ENCODE peak calls at places on chromosomes 7 and 10, in six cellular contexts. One of them, this sample, is unnamed.

GRCh38 chr7:141381794-141382453 is 169.3 kb upstream of the AGK start:
- DNase-seq in CD14-positive monocyte: no peak
- DNase-seq in left ventricle myocardium inferior: no peak
- DNase-seq in H9: no peak
- DNase-seq in AG09309: no peak
- DNase-seq in gastrocnemius medialis: no peak
- DNase-seq in this sample: no peak

GRCh38 chr7:12939694-12940093 is 252.3 kb downstream of the ARL4A start:
- DNase-seq in CD14-positive monocyte: no peak
- DNase-seq in left ventricle myocardium inferior: no peak
- DNase-seq in H9: no peak
- DNase-seq in AG09309: no peak
- DNase-seq in gastrocnemius medialis: no peak
- DNase-seq in this sample: no peak

GRCh38 chr10:47027108-47027811 is 116.0 kb downstream of the PTPN20 start:
- DNase-seq in CD14-positive monocyte: no peak
- DNase-seq in left ventricle myocardium inferior: no peak
- DNase-seq in H9: peak; percentile 15
- DNase-seq in AG09309: no peak
- DNase-seq in gastrocnemius medialis: no peak
- DNase-seq in this sample: peak; percentile 82

GRCh38 chr10:43375401-43376020 is 4.1 kb downstream of the FXYD4 start:
- DNase-seq in CD14-positive monocyte: no peak
- DNase-seq in left ventricle myocardium inferior: no peak
- DNase-seq in H9: no peak
- DNase-seq in AG09309: no peak
- DNase-seq in gastrocnemius medialis: no peak
- DNase-seq in this sample: peak; percentile 77

GRCh38 chr7:156640949-156641485 is 443 bp downstream of the RNF32 start:
- DNase-seq in CD14-positive monocyte: no peak
- DNase-seq in left ventricle myocardium inferior: no peak
- DNase-seq in H9: no peak
- DNase-seq in AG09309: no peak
- DNase-seq in gastrocnemius medialis: no peak
- DNase-seq in this sample: no peak

GRCh38 chr10:68135922-68136718 is 26.8 kb downstream of the MYPN start:
- DNase-seq in CD14-positive monocyte: no peak
- DNase-seq in left ventricle myocardium inferior: no peak
- DNase-seq in H9: no peak
- DNase-seq in AG09309: peak; percentile 78
- DNase-seq in gastrocnemius medialis: peak; percentile 63
- DNase-seq in this sample: no peak

GRCh38 chr7:78587443-78588044 is 789.0 kb downstream of the PHTF2 start:
- DNase-seq in CD14-positive monocyte: no peak
- DNase-seq in left ventricle myocardium inferior: no peak
- DNase-seq in H9: no peak
- DNase-seq in AG09309: no peak
- DNase-seq in gastrocnemius medialis: no peak
- DNase-seq in this sample: no peak

GRCh38 chr10:29586509-29586908 is 48.3 kb downstream of the SVIL start:
- DNase-seq in CD14-positive monocyte: no peak
- DNase-seq in left ventricle myocardium inferior: no peak
- DNase-seq in H9: no peak
- DNase-seq in AG09309: no peak
- DNase-seq in gastrocnemius medialis: no peak
- DNase-seq in this sample: peak; percentile 42

GRCh38 chr7:142960955-142961512 is 1.1 kb downstream of the KEL start:
- DNase-seq in CD14-positive monocyte: no peak
- DNase-seq in left ventricle myocardium inferior: no peak
- DNase-seq in H9: no peak
- DNase-seq in AG09309: no peak
- DNase-seq in gastrocnemius medialis: no peak
- DNase-seq in this sample: no peak
- TF ChIP-seq CTCF in CD14-positive monocyte: peak; percentile 27
- TF ChIP-seq CTCF in left ventricle myocardium inferior: no peak
- TF ChIP-seq CTCF in H9: peak; percentile 52
- TF ChIP-seq CTCF in AG09309: no peak
- TF ChIP-seq CTCF in gastrocnemius medialis: no peak
- TF ChIP-seq CTCF in this sample: no peak

DNA sequence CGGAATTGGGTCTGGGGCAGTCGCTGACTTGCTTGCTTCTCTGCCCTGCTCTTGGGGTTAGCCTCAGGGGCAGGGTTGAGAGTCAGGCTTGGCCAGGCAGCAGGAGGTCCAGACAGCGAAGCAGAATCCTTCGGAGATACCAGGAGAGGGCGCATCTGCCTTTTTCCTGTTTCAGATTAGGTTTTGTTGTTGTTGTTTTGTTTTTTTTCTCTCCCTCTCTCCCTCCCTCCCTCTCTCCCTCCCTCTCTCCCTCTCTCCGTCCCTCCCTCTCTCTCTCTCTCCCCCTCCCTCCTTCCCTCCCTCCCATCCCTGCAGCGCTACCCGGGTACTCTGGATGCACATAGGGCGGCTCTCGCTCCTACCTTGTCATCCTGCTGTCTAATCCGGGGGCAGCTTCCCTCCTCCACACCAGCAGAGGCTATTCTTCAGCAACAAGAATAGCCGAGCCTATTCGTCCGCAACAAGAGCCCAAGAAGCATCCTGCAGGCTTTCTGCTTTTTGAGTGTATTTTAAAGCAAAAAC is 758 bp upstream of the OPTN start:
- DNase-seq in CD14-positive monocyte: no peak
- DNase-seq in left ventricle myocardium inferior: no peak
- DNase-seq in H9: peak; percentile 88
- DNase-seq in AG09309: no peak
- DNase-seq in gastrocnemius medialis: no peak
- DNase-seq in this sample: no peak
- TF ChIP-seq CTCF in CD14-positive monocyte: peak; percentile 3
- TF ChIP-seq CTCF in left ventricle myocardium inferior: no peak
- TF ChIP-seq CTCF in H9: peak; percentile 62
- TF ChIP-seq CTCF in AG09309: peak; percentile 64
- TF ChIP-seq CTCF in gastrocnemius medialis: no peak
- TF ChIP-seq CTCF in this sample: peak; percentile 14

GRCh38 chr10:48659790-48660189 is 24.9 kb upstream of the WDFY4 start:
- DNase-seq in CD14-positive monocyte: no peak
- DNase-seq in left ventricle myocardium inferior: no peak
- DNase-seq in H9: no peak
- DNase-seq in AG09309: no peak
- DNase-seq in gastrocnemius medialis: no peak
- DNase-seq in this sample: no peak
- TF ChIP-seq CTCF in CD14-positive monocyte: peak; percentile 51
- TF ChIP-seq CTCF in left ventricle myocardium inferior: peak; percentile 32
- TF ChIP-seq CTCF in H9: peak; percentile 67
- TF ChIP-seq CTCF in AG09309: peak; percentile 21
- TF ChIP-seq CTCF in gastrocnemius medialis: no peak
- TF ChIP-seq CTCF in this sample: peak; percentile 83

DNA sequence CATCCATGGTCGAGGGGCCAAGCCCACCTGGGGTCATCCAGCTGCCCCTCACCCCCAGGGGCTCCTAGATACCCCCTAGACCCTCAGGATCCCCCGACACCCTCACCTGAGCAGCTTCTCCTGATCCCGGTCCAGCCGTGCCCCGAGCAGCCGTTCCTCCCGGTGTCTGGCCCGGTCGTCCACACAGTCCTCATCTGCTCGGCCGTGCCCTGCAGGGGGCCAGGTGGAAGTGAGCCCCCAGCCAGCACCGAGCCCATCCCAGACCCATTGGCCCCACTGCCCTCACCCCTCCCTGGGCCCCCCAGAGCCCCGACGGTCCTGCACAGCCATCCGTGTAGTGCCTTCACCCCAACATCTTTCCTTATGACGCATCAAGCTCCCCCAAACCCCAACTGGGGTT is 45.8 kb downstream of the TNRC18 start:
- DNase-seq in CD14-positive monocyte: no peak
- DNase-seq in left ventricle myocardium inferior: no peak
- DNase-seq in H9: no peak
- DNase-seq in AG09309: no peak
- DNase-seq in gastrocnemius medialis: no peak
- DNase-seq in this sample: no peak
- TF ChIP-seq CTCF in CD14-positive monocyte: no peak
- TF ChIP-seq CTCF in left ventricle myocardium inferior: no peak
- TF ChIP-seq CTCF in H9: no peak
- TF ChIP-seq CTCF in AG09309: no peak
- TF ChIP-seq CTCF in gastrocnemius medialis: no peak
- TF ChIP-seq CTCF in this sample: no peak

GRCh38 chr10:27285093-27285492 is 44.5 kb upstream of the ACBD5 start:
- DNase-seq in CD14-positive monocyte: no peak
- DNase-seq in left ventricle myocardium inferior: no peak
- DNase-seq in H9: peak; percentile 29
- DNase-seq in AG09309: no peak
- DNase-seq in gastrocnemius medialis: no peak
- DNase-seq in this sample: no peak
- TF ChIP-seq CTCF in CD14-positive monocyte: no peak
- TF ChIP-seq CTCF in left ventricle myocardium inferior: peak; percentile 63
- TF ChIP-seq CTCF in H9: peak; percentile 57
- TF ChIP-seq CTCF in AG09309: no peak
- TF ChIP-seq CTCF in gastrocnemius medialis: no peak
- TF ChIP-seq CTCF in this sample: peak; percentile 49

GRCh38 chr10:17290226-17290625 is 62.2 kb downstream of the VIM start:
- DNase-seq in CD14-positive monocyte: no peak
- DNase-seq in left ventricle myocardium inferior: no peak
- DNase-seq in H9: no peak
- DNase-seq in AG09309: peak; percentile 4
- DNase-seq in gastrocnemius medialis: no peak
- DNase-seq in this sample: no peak
- TF ChIP-seq CTCF in CD14-positive monocyte: no peak
- TF ChIP-seq CTCF in left ventricle myocardium inferior: peak; percentile 28
- TF ChIP-seq CTCF in H9: peak; percentile 59
- TF ChIP-seq CTCF in AG09309: peak; percentile 54
- TF ChIP-seq CTCF in gastrocnemius medialis: no peak
- TF ChIP-seq CTCF in this sample: peak; percentile 50

DNA sequence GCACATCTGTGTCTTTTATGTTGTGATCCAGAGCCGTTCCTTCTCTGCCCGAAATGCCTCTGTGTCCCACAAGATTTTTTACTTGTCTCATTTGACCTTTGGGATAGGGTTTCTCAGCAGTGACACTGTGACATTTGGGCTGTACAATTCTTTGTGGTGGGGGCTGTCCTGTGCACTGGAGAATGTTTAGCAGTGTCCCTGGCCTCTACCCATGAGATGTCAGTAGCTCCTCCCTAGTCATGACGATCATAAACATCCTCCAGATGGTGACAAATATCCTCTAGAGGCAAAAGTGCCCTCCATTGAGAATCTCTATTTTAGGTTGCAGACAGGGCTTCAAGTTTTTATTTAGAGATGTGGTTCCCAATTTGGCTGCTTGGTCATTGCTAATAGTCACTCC is 91.3 kb downstream of the PPP1R17 start:
- DNase-seq in CD14-positive monocyte: no peak
- DNase-seq in left ventricle myocardium inferior: no peak
- DNase-seq in H9: no peak
- DNase-seq in AG09309: no peak
- DNase-seq in gastrocnemius medialis: no peak
- DNase-seq in this sample: no peak
- TF ChIP-seq CTCF in CD14-positive monocyte: no peak
- TF ChIP-seq CTCF in left ventricle myocardium inferior: no peak
- TF ChIP-seq CTCF in H9: no peak
- TF ChIP-seq CTCF in AG09309: no peak
- TF ChIP-seq CTCF in gastrocnemius medialis: no peak
- TF ChIP-seq CTCF in this sample: no peak

GRCh38 chr7:49583440-49583839 is 190.0 kb upstream of the VWC2 start:
- DNase-seq in CD14-positive monocyte: no peak
- DNase-seq in left ventricle myocardium inferior: no peak
- DNase-seq in H9: no peak
- DNase-seq in AG09309: no peak
- DNase-seq in gastrocnemius medialis: no peak
- DNase-seq in this sample: no peak

GRCh38 chr7:49577576-49577975 is 195.9 kb upstream of the VWC2 start:
- DNase-seq in CD14-positive monocyte: no peak
- DNase-seq in left ventricle myocardium inferior: no peak
- DNase-seq in H9: no peak
- DNase-seq in AG09309: no peak
- DNase-seq in gastrocnemius medialis: no peak
- DNase-seq in this sample: no peak

GRCh38 chr7:49579408-49579807 is 194.0 kb upstream of the VWC2 start:
- DNase-seq in CD14-positive monocyte: no peak
- DNase-seq in left ventricle myocardium inferior: no peak
- DNase-seq in H9: no peak
- DNase-seq in AG09309: no peak
- DNase-seq in gastrocnemius medialis: no peak
- DNase-seq in this sample: no peak

GRCh38 chr7:49580000-49580399 is 193.4 kb upstream of the VWC2 start:
- DNase-seq in CD14-positive monocyte: no peak
- DNase-seq in left ventricle myocardium inferior: no peak
- DNase-seq in H9: peak; percentile 77
- DNase-seq in AG09309: no peak
- DNase-seq in gastrocnemius medialis: no peak
- DNase-seq in this sample: no peak
- TF ChIP-seq CTCF in CD14-positive monocyte: no peak
- TF ChIP-seq CTCF in left ventricle myocardium inferior: no peak
- TF ChIP-seq CTCF in H9: peak; percentile 45
- TF ChIP-seq CTCF in AG09309: no peak
- TF ChIP-seq CTCF in gastrocnemius medialis: no peak
- TF ChIP-seq CTCF in this sample: no peak

DNA sequence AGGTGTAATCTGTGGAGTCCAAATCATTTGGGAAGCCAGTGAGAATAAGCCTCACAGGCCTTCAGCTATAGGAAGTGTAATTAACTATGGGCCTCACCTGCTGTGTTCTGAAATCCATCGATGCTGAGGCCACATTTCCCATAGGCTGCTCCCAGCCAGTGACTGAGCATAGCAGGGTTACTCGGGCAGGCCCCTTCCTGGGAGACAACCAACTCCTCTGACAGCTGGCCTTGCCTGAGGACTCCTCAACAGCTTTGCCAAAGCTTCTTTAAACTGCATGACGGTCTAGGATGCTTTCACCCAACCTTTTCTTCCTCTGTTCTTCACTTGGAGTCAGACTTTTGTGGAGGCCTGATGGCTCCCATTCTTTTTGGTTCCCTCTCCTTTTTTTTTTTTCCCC is 63.8 kb upstream of the SMNDC1 start:
- DNase-seq in CD14-positive monocyte: no peak
- DNase-seq in left ventricle myocardium inferior: no peak
- DNase-seq in H9: no peak
- DNase-seq in AG09309: no peak
- DNase-seq in gastrocnemius medialis: no peak
- DNase-seq in this sample: no peak
- TF ChIP-seq CTCF in CD14-positive monocyte: no peak
- TF ChIP-seq CTCF in left ventricle myocardium inferior: no peak
- TF ChIP-seq CTCF in H9: no peak
- TF ChIP-seq CTCF in AG09309: no peak
- TF ChIP-seq CTCF in gastrocnemius medialis: no peak
- TF ChIP-seq CTCF in this sample: no peak

DNA sequence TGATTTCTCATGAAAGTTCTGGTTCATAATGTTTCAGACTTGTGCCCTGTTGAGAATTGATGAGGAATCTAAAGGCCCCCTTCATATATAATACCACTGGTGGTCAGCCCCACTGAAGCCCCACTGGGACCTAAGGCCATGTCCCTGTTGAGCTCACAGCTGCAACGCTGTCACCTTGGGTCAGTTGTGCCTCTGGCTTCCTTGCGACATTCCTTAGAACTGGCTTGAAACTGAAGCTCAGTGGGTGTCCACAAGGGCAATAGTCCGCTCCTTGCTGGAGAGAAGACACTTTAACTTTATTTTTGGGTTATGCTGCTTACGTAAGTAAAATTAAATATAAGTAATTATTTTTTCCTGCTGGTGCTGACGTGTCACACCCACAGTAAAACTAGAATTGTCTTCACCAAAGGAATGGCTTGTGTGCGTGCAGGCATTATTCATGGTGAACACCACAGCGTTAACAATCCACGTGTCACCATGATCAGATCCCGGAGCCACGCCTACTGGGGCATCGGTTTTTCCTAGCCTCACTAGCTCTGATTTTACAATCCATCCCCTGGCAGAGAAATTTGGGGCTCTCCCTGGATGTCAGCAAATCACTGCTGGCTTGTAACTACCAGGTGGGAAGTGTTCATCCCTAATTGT is 66.5 kb downstream of the BICC1 start:
- DNase-seq in CD14-positive monocyte: no peak
- DNase-seq in left ventricle myocardium inferior: no peak
- DNase-seq in H9: no peak
- DNase-seq in AG09309: peak; percentile 70
- DNase-seq in gastrocnemius medialis: peak; percentile 7
- DNase-seq in this sample: no peak
- TF ChIP-seq CTCF in CD14-positive monocyte: no peak
- TF ChIP-seq CTCF in left ventricle myocardium inferior: no peak
- TF ChIP-seq CTCF in H9: no peak
- TF ChIP-seq CTCF in AG09309: no peak
- TF ChIP-seq CTCF in gastrocnemius medialis: no peak
- TF ChIP-seq CTCF in this sample: no peak